ENCODE peak calls at places on chromosomes 16 and 17, in seven cellular contexts. One of them, this sample, is unnamed.

GRCh38 chr17:63929860-63930766 is 2.0 kb downstream of the CD79B start:
- DNase-seq in 8988T: peak
- DNase-seq in activated naive CD4-positive, alpha-beta T cell treated with anti-CD3 and anti-CD28 coated beads, Interleukin-2, amount 10 ng/mL, durations not matched to agents 7 days and 5 days: no peak
- DNase-seq in hippocampal formation: no peak
- DNase-seq in ACHN: no peak
- DNase-seq in stimulated activated naive CD4-positive, alpha-beta T cell treated with Interleukin-2 at 50 U/mL for 16 hours: no peak
- DNase-seq in stimulated activated CD4-positive, alpha-beta T cell treated with anti-CD3 and anti-CD28 coated beads, TNF-alpha, amount 100 ng/mL, for 48 hours: no peak
- DNase-seq in this sample: no peak

GRCh38 chr17:16820979-16821543 is 131.0 kb downstream of the CCDC144A start:
- DNase-seq in ACHN: no peak
- DNase-seq in activated naive CD4-positive, alpha-beta T cell treated with anti-CD3 and anti-CD28 coated beads, Interleukin-2, amount 10 ng/mL, durations not matched to agents 7 days and 5 days: no peak
- DNase-seq in 8988T: no peak
- DNase-seq in hippocampal formation: no peak
- DNase-seq in stimulated activated naive CD4-positive, alpha-beta T cell treated with Interleukin-2 at 50 U/mL for 16 hours: no peak
- DNase-seq in stimulated activated CD4-positive, alpha-beta T cell treated with anti-CD3 and anti-CD28 coated beads, TNF-alpha, amount 100 ng/mL, for 48 hours: no peak
- DNase-seq in this sample: no peak

GRCh38 chr16:48291754-48292153 is 44.4 kb upstream of the ABCC11 start:
- DNase-seq in 8988T: no peak
- DNase-seq in hippocampal formation: no peak
- DNase-seq in activated naive CD4-positive, alpha-beta T cell treated with anti-CD3 and anti-CD28 coated beads, Interleukin-2, amount 10 ng/mL, durations not matched to agents 7 days and 5 days: no peak
- DNase-seq in ACHN: no peak
- DNase-seq in stimulated activated naive CD4-positive, alpha-beta T cell treated with Interleukin-2 at 50 U/mL for 16 hours: no peak
- DNase-seq in stimulated activated CD4-positive, alpha-beta T cell treated with anti-CD3 and anti-CD28 coated beads, TNF-alpha, amount 100 ng/mL, for 48 hours: no peak
- DNase-seq in this sample: no peak

GRCh38 chr16:12120331-12120981 is 143.9 kb downstream of the SNX29 start:
- DNase-seq in stimulated activated CD4-positive, alpha-beta T cell treated with anti-CD3 and anti-CD28 coated beads, TNF-alpha, amount 100 ng/mL, for 48 hours: no peak
- DNase-seq in activated naive CD4-positive, alpha-beta T cell treated with anti-CD3 and anti-CD28 coated beads, Interleukin-2, amount 10 ng/mL, durations not matched to agents 7 days and 5 days: no peak
- DNase-seq in ACHN: no peak
- DNase-seq in stimulated activated naive CD4-positive, alpha-beta T cell treated with Interleukin-2 at 50 U/mL for 16 hours: no peak
- DNase-seq in 8988T: no peak
- DNase-seq in hippocampal formation: no peak
- DNase-seq in this sample: no peak

GRCh38 chr17:75345514-75346167 is 56.4 kb upstream of the SLC25A19 start:
- DNase-seq in hippocampal formation: no peak
- DNase-seq in activated naive CD4-positive, alpha-beta T cell treated with anti-CD3 and anti-CD28 coated beads, Interleukin-2, amount 10 ng/mL, durations not matched to agents 7 days and 5 days: peak
- DNase-seq in stimulated activated CD4-positive, alpha-beta T cell treated with anti-CD3 and anti-CD28 coated beads, TNF-alpha, amount 100 ng/mL, for 48 hours: peak
- DNase-seq in stimulated activated naive CD4-positive, alpha-beta T cell treated with Interleukin-2 at 50 U/mL for 16 hours: peak
- DNase-seq in 8988T: no peak
- DNase-seq in ACHN: no peak
- DNase-seq in this sample: no peak

GRCh38 chr17:44108440-44109311 is 14.8 kb downstream of the HDAC5 start:
- DNase-seq in activated naive CD4-positive, alpha-beta T cell treated with anti-CD3 and anti-CD28 coated beads, Interleukin-2, amount 10 ng/mL, durations not matched to agents 7 days and 5 days: no peak
- DNase-seq in ACHN: peak
- DNase-seq in stimulated activated CD4-positive, alpha-beta T cell treated with anti-CD3 and anti-CD28 coated beads, TNF-alpha, amount 100 ng/mL, for 48 hours: no peak
- DNase-seq in stimulated activated naive CD4-positive, alpha-beta T cell treated with Interleukin-2 at 50 U/mL for 16 hours: no peak
- DNase-seq in 8988T: no peak
- DNase-seq in hippocampal formation: no peak
- DNase-seq in this sample: no peak

GRCh38 chr17:18980682-18981384 is 23.7 kb downstream of the FAM83G start:
- DNase-seq in 8988T: no peak
- DNase-seq in stimulated activated naive CD4-positive, alpha-beta T cell treated with Interleukin-2 at 50 U/mL for 16 hours: no peak
- DNase-seq in ACHN: no peak
- DNase-seq in stimulated activated CD4-positive, alpha-beta T cell treated with anti-CD3 and anti-CD28 coated beads, TNF-alpha, amount 100 ng/mL, for 48 hours: no peak
- DNase-seq in activated naive CD4-positive, alpha-beta T cell treated with anti-CD3 and anti-CD28 coated beads, Interleukin-2, amount 10 ng/mL, durations not matched to agents 7 days and 5 days: no peak
- DNase-seq in hippocampal formation: no peak
- DNase-seq in this sample: no peak

GRCh38 chr17:81512984-81513668 is 527 bp upstream of the ACTG1 start:
- DNase-seq in stimulated activated naive CD4-positive, alpha-beta T cell treated with Interleukin-2 at 50 U/mL for 16 hours: peak
- DNase-seq in activated naive CD4-positive, alpha-beta T cell treated with anti-CD3 and anti-CD28 coated beads, Interleukin-2, amount 10 ng/mL, durations not matched to agents 7 days and 5 days: peak
- DNase-seq in hippocampal formation: peak
- DNase-seq in ACHN: peak
- DNase-seq in stimulated activated CD4-positive, alpha-beta T cell treated with anti-CD3 and anti-CD28 coated beads, TNF-alpha, amount 100 ng/mL, for 48 hours: peak
- DNase-seq in 8988T: no peak
- DNase-seq in this sample: peak

GRCh38 chr17:38872671-38873385 is 3.0 kb downstream of the LASP1 start:
- DNase-seq in 8988T: no peak
- DNase-seq in activated naive CD4-positive, alpha-beta T cell treated with anti-CD3 and anti-CD28 coated beads, Interleukin-2, amount 10 ng/mL, durations not matched to agents 7 days and 5 days: no peak
- DNase-seq in stimulated activated naive CD4-positive, alpha-beta T cell treated with Interleukin-2 at 50 U/mL for 16 hours: no peak
- DNase-seq in hippocampal formation: no peak
- DNase-seq in ACHN: no peak
- DNase-seq in stimulated activated CD4-positive, alpha-beta T cell treated with anti-CD3 and anti-CD28 coated beads, TNF-alpha, amount 100 ng/mL, for 48 hours: no peak
- DNase-seq in this sample: no peak

GRCh38 chr16:82329504-82330192 is 159.6 kb upstream of the MPHOSPH6 start:
- DNase-seq in activated naive CD4-positive, alpha-beta T cell treated with anti-CD3 and anti-CD28 coated beads, Interleukin-2, amount 10 ng/mL, durations not matched to agents 7 days and 5 days: no peak
- DNase-seq in stimulated activated CD4-positive, alpha-beta T cell treated with anti-CD3 and anti-CD28 coated beads, TNF-alpha, amount 100 ng/mL, for 48 hours: no peak
- DNase-seq in hippocampal formation: no peak
- DNase-seq in stimulated activated naive CD4-positive, alpha-beta T cell treated with Interleukin-2 at 50 U/mL for 16 hours: no peak
- DNase-seq in ACHN: no peak
- DNase-seq in 8988T: no peak
- DNase-seq in this sample: no peak

GRCh38 chr16:85304337-85304736 is 192.1 kb upstream of the CIBAR2 start:
- DNase-seq in ACHN: no peak
- DNase-seq in stimulated activated naive CD4-positive, alpha-beta T cell treated with Interleukin-2 at 50 U/mL for 16 hours: no peak
- DNase-seq in 8988T: no peak
- DNase-seq in stimulated activated CD4-positive, alpha-beta T cell treated with anti-CD3 and anti-CD28 coated beads, TNF-alpha, amount 100 ng/mL, for 48 hours: no peak
- DNase-seq in hippocampal formation: no peak
- DNase-seq in activated naive CD4-positive, alpha-beta T cell treated with anti-CD3 and anti-CD28 coated beads, Interleukin-2, amount 10 ng/mL, durations not matched to agents 7 days and 5 days: peak
- DNase-seq in this sample: no peak

GRCh38 chr16:1553976-1554825 is 20.7 kb downstream of the TMEM204 start:
- DNase-seq in stimulated activated naive CD4-positive, alpha-beta T cell treated with Interleukin-2 at 50 U/mL for 16 hours: no peak
- DNase-seq in ACHN: no peak
- DNase-seq in hippocampal formation: no peak
- DNase-seq in activated naive CD4-positive, alpha-beta T cell treated with anti-CD3 and anti-CD28 coated beads, Interleukin-2, amount 10 ng/mL, durations not matched to agents 7 days and 5 days: no peak
- DNase-seq in 8988T: no peak
- DNase-seq in stimulated activated CD4-positive, alpha-beta T cell treated with anti-CD3 and anti-CD28 coated beads, TNF-alpha, amount 100 ng/mL, for 48 hours: no peak
- DNase-seq in this sample: no peak

This sample was measured in chondrocyte.